ENCODE peak calls at places on chromosome 1, in seven cellular contexts. One of them, this sample, is unnamed.
A peak's percentile ranks its signal among the peaks of the same experiment; 100 is the strongest.

GRCh38 chr1:82153282-82153630 is 352.5 kb downstream of the ADGRL2 start:
- DNase-seq in heart left ventricle: no peak
- DNase-seq in stimulated activated CD4-positive, alpha-beta T cell treated with anti-CD3 and anti-CD28 coated beads, TNF-alpha, amount 100 ng/mL, for 4 hours: no peak
- DNase-seq in RPMI7951: no peak
- DNase-seq in tibial nerve: no peak
- DNase-seq in cardiac septum: no peak
- DNase-seq in brain microvascular endothelial cell: peak; percentile 6
- DNase-seq in this sample: no peak

GRCh38 chr1:199546323-199546722 is 481.2 kb upstream of the NR5A2 start:
- DNase-seq in heart left ventricle: no peak
- DNase-seq in stimulated activated CD4-positive, alpha-beta T cell treated with anti-CD3 and anti-CD28 coated beads, TNF-alpha, amount 100 ng/mL, for 4 hours: no peak
- DNase-seq in RPMI7951: peak; percentile 37
- DNase-seq in tibial nerve: no peak
- DNase-seq in cardiac septum: no peak
- DNase-seq in brain microvascular endothelial cell: peak; percentile 14
- DNase-seq in this sample: no peak

GRCh38 chr1:222288056-222288455 is 259.8 kb downstream of the HHIPL2 start:
- DNase-seq in heart left ventricle: no peak
- DNase-seq in stimulated activated CD4-positive, alpha-beta T cell treated with anti-CD3 and anti-CD28 coated beads, TNF-alpha, amount 100 ng/mL, for 4 hours: no peak
- DNase-seq in RPMI7951: peak; percentile 88
- DNase-seq in tibial nerve: no peak
- DNase-seq in cardiac septum: no peak
- DNase-seq in brain microvascular endothelial cell: no peak
- DNase-seq in this sample: no peak

GRCh38 chr1:154546264-154547043 is 12.0 kb downstream of the UBE2Q1 start:
- DNase-seq in heart left ventricle: peak; percentile 55
- DNase-seq in stimulated activated CD4-positive, alpha-beta T cell treated with anti-CD3 and anti-CD28 coated beads, TNF-alpha, amount 100 ng/mL, for 4 hours: no peak
- DNase-seq in RPMI7951: peak; percentile 40
- DNase-seq in tibial nerve: no peak
- DNase-seq in cardiac septum: no peak
- DNase-seq in brain microvascular endothelial cell: peak; percentile 38
- DNase-seq in this sample: peak; percentile 50

GRCh38 chr1:6108937-6109636 is 63.4 kb downstream of the KCNAB2 start:
- DNase-seq in heart left ventricle: no peak
- DNase-seq in stimulated activated CD4-positive, alpha-beta T cell treated with anti-CD3 and anti-CD28 coated beads, TNF-alpha, amount 100 ng/mL, for 4 hours: no peak
- DNase-seq in RPMI7951: peak; percentile 55
- DNase-seq in tibial nerve: no peak
- DNase-seq in cardiac septum: no peak
- DNase-seq in brain microvascular endothelial cell: peak; percentile 33
- DNase-seq in this sample: peak; percentile 34

GRCh38 chr1:63973005-63973419 is 199.2 kb downstream of the ROR1 start:
- DNase-seq in heart left ventricle: no peak
- DNase-seq in stimulated activated CD4-positive, alpha-beta T cell treated with anti-CD3 and anti-CD28 coated beads, TNF-alpha, amount 100 ng/mL, for 4 hours: no peak
- DNase-seq in RPMI7951: no peak
- DNase-seq in tibial nerve: no peak
- DNase-seq in cardiac septum: no peak
- DNase-seq in brain microvascular endothelial cell: no peak
- DNase-seq in this sample: no peak

GRCh38 chr1:65658122-65658521 is 134.6 kb upstream of the PDE4B start:
- DNase-seq in heart left ventricle: no peak
- DNase-seq in stimulated activated CD4-positive, alpha-beta T cell treated with anti-CD3 and anti-CD28 coated beads, TNF-alpha, amount 100 ng/mL, for 4 hours: no peak
- DNase-seq in RPMI7951: peak; percentile 48
- DNase-seq in tibial nerve: no peak
- DNase-seq in cardiac septum: no peak
- DNase-seq in brain microvascular endothelial cell: no peak
- DNase-seq in this sample: no peak

GRCh38 chr1:215631489-215631888 is 64.4 kb downstream of the KCTD3 start:
- DNase-seq in heart left ventricle: no peak
- DNase-seq in stimulated activated CD4-positive, alpha-beta T cell treated with anti-CD3 and anti-CD28 coated beads, TNF-alpha, amount 100 ng/mL, for 4 hours: no peak
- DNase-seq in RPMI7951: peak; percentile 18
- DNase-seq in tibial nerve: no peak
- DNase-seq in cardiac septum: no peak
- DNase-seq in brain microvascular endothelial cell: peak; percentile 13
- DNase-seq in this sample: no peak

GRCh38 chr1:14567056-14567455 is 31.4 kb upstream of the KAZN start:
- DNase-seq in heart left ventricle: no peak
- DNase-seq in stimulated activated CD4-positive, alpha-beta T cell treated with anti-CD3 and anti-CD28 coated beads, TNF-alpha, amount 100 ng/mL, for 4 hours: no peak
- DNase-seq in RPMI7951: peak; percentile 8
- DNase-seq in tibial nerve: no peak
- DNase-seq in cardiac septum: no peak
- DNase-seq in brain microvascular endothelial cell: no peak
- DNase-seq in this sample: no peak

GRCh38 chr1:156910309-156910782 is 10.1 kb upstream of the LRRC71 start:
- DNase-seq in heart left ventricle: no peak
- DNase-seq in stimulated activated CD4-positive, alpha-beta T cell treated with anti-CD3 and anti-CD28 coated beads, TNF-alpha, amount 100 ng/mL, for 4 hours: no peak
- DNase-seq in RPMI7951: no peak
- DNase-seq in tibial nerve: no peak
- DNase-seq in cardiac septum: no peak
- DNase-seq in brain microvascular endothelial cell: no peak
- DNase-seq in this sample: peak; percentile 66

GRCh38 chr1:183630748-183631147 is 4.8 kb downstream of the ARPC5 start:
- DNase-seq in heart left ventricle: no peak
- DNase-seq in stimulated activated CD4-positive, alpha-beta T cell treated with anti-CD3 and anti-CD28 coated beads, TNF-alpha, amount 100 ng/mL, for 4 hours: no peak
- DNase-seq in RPMI7951: peak; percentile 62
- DNase-seq in tibial nerve: no peak
- DNase-seq in cardiac septum: no peak
- DNase-seq in brain microvascular endothelial cell: no peak
- DNase-seq in this sample: no peak

GRCh38 chr1:243495442-243496172 is 239.8 kb downstream of the SDCCAG8 start:
- DNase-seq in heart left ventricle: no peak
- DNase-seq in stimulated activated CD4-positive, alpha-beta T cell treated with anti-CD3 and anti-CD28 coated beads, TNF-alpha, amount 100 ng/mL, for 4 hours: no peak
- DNase-seq in RPMI7951: no peak
- DNase-seq in tibial nerve: no peak
- DNase-seq in cardiac septum: no peak
- DNase-seq in brain microvascular endothelial cell: no peak
- DNase-seq in this sample: no peak